ENCODE peak calls at places on chromosome 3, in six cellular contexts. One of them, this sample, is unnamed.

GRCh38 chr3:70053293-70053692 is 53.8 kb downstream of the SAMMSON start:
- DNase-seq in stomach: no peak
- DNase-seq in HepG2: no peak
- DNase-seq in spleen: no peak
- DNase-seq in H1: no peak
- DNase-seq in transverse colon: no peak
- DNase-seq in this sample: no peak

GRCh38 chr3:159001711-159002110 is 199.9 kb downstream of the MFSD1 start:
- DNase-seq in spleen: no peak
- DNase-seq in stomach: no peak
- DNase-seq in H1: no peak
- DNase-seq in transverse colon: no peak
- DNase-seq in HepG2: no peak
- DNase-seq in this sample: no peak

GRCh38 chr3:25396686-25397085 is 31.4 kb upstream of the RARB start:
- DNase-seq in HepG2: no peak
- DNase-seq in spleen: no peak
- DNase-seq in H1: no peak
- DNase-seq in transverse colon: no peak
- DNase-seq in stomach: no peak
- DNase-seq in this sample: no peak

GRCh38 chr3:27885641-27886040 is 163.5 kb upstream of the EOMES start:
- DNase-seq in stomach: no peak
- DNase-seq in spleen: no peak
- DNase-seq in transverse colon: no peak
- DNase-seq in H1: no peak
- DNase-seq in HepG2: no peak
- DNase-seq in this sample: no peak

GRCh38 chr3:197674741-197675567 is 61.8 kb downstream of the RUBCN start:
- DNase-seq in transverse colon: peak; percentile 15
- DNase-seq in stomach: no peak
- DNase-seq in spleen: peak; percentile 80
- DNase-seq in HepG2: no peak
- DNase-seq in H1: no peak
- DNase-seq in this sample: no peak

GRCh38 chr3:57937092-57937491 is 71.1 kb upstream of the FLNB start:
- DNase-seq in H1: peak; percentile 24
- DNase-seq in HepG2: no peak
- DNase-seq in stomach: no peak
- DNase-seq in spleen: no peak
- DNase-seq in transverse colon: no peak
- DNase-seq in this sample: no peak

GRCh38 chr3:51530485-51530884 is 8.0 kb upstream of the RAD54L2 start:
- DNase-seq in spleen: no peak
- DNase-seq in stomach: no peak
- DNase-seq in transverse colon: no peak
- DNase-seq in HepG2: no peak
- DNase-seq in H1: no peak
- DNase-seq in this sample: no peak

GRCh38 chr3:24389108-24390090 is 105.3 kb downstream of the THRB start:
- DNase-seq in H1: no peak
- DNase-seq in spleen: no peak
- DNase-seq in stomach: no peak
- DNase-seq in HepG2: no peak
- DNase-seq in transverse colon: no peak
- DNase-seq in this sample: no peak

GRCh38 chr3:79973482-79973881 is 205.7 kb upstream of the ROBO1 start:
- DNase-seq in HepG2: no peak
- DNase-seq in stomach: no peak
- DNase-seq in H1: no peak
- DNase-seq in spleen: no peak
- DNase-seq in transverse colon: no peak
- DNase-seq in this sample: no peak

GRCh38 chr3:179016979-179017670 is 54.5 kb downstream of the ZMAT3 start:
- DNase-seq in H1: no peak
- DNase-seq in stomach: no peak
- DNase-seq in spleen: no peak
- DNase-seq in transverse colon: no peak
- DNase-seq in HepG2: no peak
- DNase-seq in this sample: no peak

GRCh38 chr3:26099692-26100091 is 309.8 kb downstream of the OXSM start:
- DNase-seq in transverse colon: no peak
- DNase-seq in H1: no peak
- DNase-seq in HepG2: no peak
- DNase-seq in stomach: no peak
- DNase-seq in spleen: no peak
- DNase-seq in this sample: no peak

GRCh38 chr3:127264794-127265514 is 22.9 kb downstream of the PRR20G start:
- DNase-seq in transverse colon: no peak
- DNase-seq in H1: no peak
- DNase-seq in spleen: no peak
- DNase-seq in HepG2: no peak
- DNase-seq in stomach: no peak
- DNase-seq in this sample: no peak

GRCh38 chr3:120498947-120499346 is 48.2 kb upstream of the FSTL1 start:
- DNase-seq in HepG2: no peak
- DNase-seq in stomach: no peak
- DNase-seq in H1: no peak
- DNase-seq in transverse colon: no peak
- DNase-seq in spleen: no peak
- DNase-seq in this sample: no peak

GRCh38 chr3:100992086-100993033 is 861 bp downstream of the ABI3BP start:
- DNase-seq in stomach: no peak
- DNase-seq in spleen: no peak
- DNase-seq in HepG2: no peak
- DNase-seq in transverse colon: peak; percentile 13
- DNase-seq in H1: no peak
- DNase-seq in this sample: peak; percentile 24

GRCh38 chr3:130783629-130784028 is 37.0 kb upstream of the PIK3R4 start:
- DNase-seq in transverse colon: no peak
- DNase-seq in stomach: no peak
- DNase-seq in HepG2: no peak
- DNase-seq in H1: no peak
- DNase-seq in spleen: no peak
- DNase-seq in this sample: no peak

GRCh38 chr3:71504250-71505036 is 79.1 kb downstream of the FOXP1 start:
- DNase-seq in HepG2: no peak
- DNase-seq in H1: no peak
- DNase-seq in transverse colon: no peak
- DNase-seq in spleen: no peak
- DNase-seq in stomach: no peak
- DNase-seq in this sample: peak; percentile 48

GRCh38 chr3:30934208-30934550 is 39.7 kb upstream of the GADL1 start:
- DNase-seq in HepG2: peak; percentile 16
- DNase-seq in stomach: no peak
- DNase-seq in H1: no peak
- DNase-seq in spleen: no peak
- DNase-seq in transverse colon: no peak
- DNase-seq in this sample: no peak

GRCh38 chr3:30473374-30474051 is 132.9 kb upstream of the TGFBR2 start:
- DNase-seq in HepG2: no peak
- DNase-seq in H1: no peak
- DNase-seq in transverse colon: peak; percentile 23
- DNase-seq in spleen: no peak
- DNase-seq in stomach: no peak
- DNase-seq in this sample: no peak

GRCh38 chr3:31157893-31158620 is 263.6 kb upstream of the GADL1 start:
- DNase-seq in spleen: no peak
- DNase-seq in stomach: no peak
- DNase-seq in H1: no peak
- DNase-seq in transverse colon: no peak
- DNase-seq in HepG2: no peak
- DNase-seq in this sample: no peak

GRCh38 chr3:37453393-37454391 is 279.3 kb upstream of the LRRFIP2 start:
- DNase-seq in HepG2: peak; percentile 10
- DNase-seq in H1: peak; percentile 58
- DNase-seq in transverse colon: peak; percentile 40
- DNase-seq in spleen: peak; percentile 84
- DNase-seq in stomach: peak; percentile 41
- DNase-seq in this sample: peak; percentile 70

GRCh38 chr3:18411541-18411940 is 13.6 kb downstream of the SATB1 start:
- DNase-seq in stomach: no peak
- DNase-seq in H1: no peak
- DNase-seq in transverse colon: no peak
- DNase-seq in spleen: no peak
- DNase-seq in HepG2: no peak
- DNase-seq in this sample: no peak

GRCh38 chr3:48897401-48898376 is 993 bp downstream of the SLC25A20 start:
- DNase-seq in stomach: no peak
- DNase-seq in spleen: peak; percentile 80
- DNase-seq in HepG2: peak; percentile 89
- DNase-seq in H1: no peak
- DNase-seq in transverse colon: peak; percentile 26
- DNase-seq in this sample: no peak

GRCh38 chr3:181844227-181844626 is 132.5 kb downstream of the SOX2 start:
- DNase-seq in HepG2: no peak
- DNase-seq in stomach: peak; percentile 51
- DNase-seq in spleen: no peak
- DNase-seq in transverse colon: no peak
- DNase-seq in H1: no peak
- DNase-seq in this sample: no peak

GRCh38 chr3:143727391-143727790 is 120.9 kb downstream of the SLC9A9 start:
- DNase-seq in H1: no peak
- DNase-seq in stomach: no peak
- DNase-seq in spleen: no peak
- DNase-seq in HepG2: no peak
- DNase-seq in transverse colon: no peak
- DNase-seq in this sample: no peak
- TF ChIP-seq CTCF in H1: no peak
- TF ChIP-seq CTCF in stomach: no peak
- TF ChIP-seq CTCF in spleen: no peak
- TF ChIP-seq CTCF in HepG2: no peak
- TF ChIP-seq CTCF in transverse colon: no peak
- TF ChIP-seq CTCF in this sample: no peak

GRCh38 chr3:149657796-149658443 is at the start of gene WWTR1:
- DNase-seq in H1: peak; percentile 88
- DNase-seq in stomach: peak; percentile 88
- DNase-seq in transverse colon: peak; percentile 84
- DNase-seq in HepG2: peak; percentile 93
- DNase-seq in spleen: peak; percentile 89
- DNase-seq in this sample: peak; percentile 93
- TF ChIP-seq POLR2A in H1: peak; percentile 86
- TF ChIP-seq POLR2A in stomach: no peak
- TF ChIP-seq POLR2A in transverse colon: peak; percentile 81
- TF ChIP-seq POLR2A in HepG2: peak; percentile 89
- TF ChIP-seq POLR2A in spleen: peak; percentile 87
- TF ChIP-seq POLR2A in this sample: peak; percentile 96

GRCh38 chr3:129627350-129628168 is 21.1 kb upstream of the PLXND1 start:
- DNase-seq in HepG2: peak; percentile 77
- DNase-seq in transverse colon: peak; percentile 75
- DNase-seq in spleen: peak; percentile 88
- DNase-seq in stomach: peak; percentile 65
- DNase-seq in H1: peak; percentile 80
- DNase-seq in this sample: peak; percentile 86
- TF ChIP-seq POLR2AphosphoS5 in HepG2: peak; percentile 38
- TF ChIP-seq POLR2AphosphoS5 in transverse colon: peak; percentile 19
- TF ChIP-seq POLR2AphosphoS5 in spleen: peak; percentile 9
- TF ChIP-seq POLR2AphosphoS5 in stomach: no peak
- TF ChIP-seq POLR2AphosphoS5 in H1: no peak
- TF ChIP-seq POLR2AphosphoS5 in this sample: peak; percentile 12

GRCh38 chr3:160684368-160684740 is 7.4 kb downstream of the ARL14 start:
- DNase-seq in transverse colon: no peak
- DNase-seq in HepG2: no peak
- DNase-seq in spleen: no peak
- DNase-seq in stomach: no peak
- DNase-seq in H1: no peak
- DNase-seq in this sample: no peak

GRCh38 chr3:160685144-160685766 is 8.3 kb downstream of the ARL14 start:
- DNase-seq in spleen: no peak
- DNase-seq in stomach: no peak
- DNase-seq in transverse colon: no peak
- DNase-seq in H1: no peak
- DNase-seq in HepG2: no peak
- DNase-seq in this sample: no peak

GRCh38 chr3:160691962-160692361 is 15.0 kb downstream of the ARL14 start:
- DNase-seq in HepG2: no peak
- DNase-seq in transverse colon: no peak
- DNase-seq in spleen: no peak
- DNase-seq in H1: no peak
- DNase-seq in stomach: no peak
- DNase-seq in this sample: no peak

GRCh38 chr3:160691151-160691550 is 14.2 kb downstream of the ARL14 start:
- DNase-seq in stomach: no peak
- DNase-seq in spleen: no peak
- DNase-seq in H1: no peak
- DNase-seq in transverse colon: no peak
- DNase-seq in HepG2: no peak
- DNase-seq in this sample: no peak

DNA sequence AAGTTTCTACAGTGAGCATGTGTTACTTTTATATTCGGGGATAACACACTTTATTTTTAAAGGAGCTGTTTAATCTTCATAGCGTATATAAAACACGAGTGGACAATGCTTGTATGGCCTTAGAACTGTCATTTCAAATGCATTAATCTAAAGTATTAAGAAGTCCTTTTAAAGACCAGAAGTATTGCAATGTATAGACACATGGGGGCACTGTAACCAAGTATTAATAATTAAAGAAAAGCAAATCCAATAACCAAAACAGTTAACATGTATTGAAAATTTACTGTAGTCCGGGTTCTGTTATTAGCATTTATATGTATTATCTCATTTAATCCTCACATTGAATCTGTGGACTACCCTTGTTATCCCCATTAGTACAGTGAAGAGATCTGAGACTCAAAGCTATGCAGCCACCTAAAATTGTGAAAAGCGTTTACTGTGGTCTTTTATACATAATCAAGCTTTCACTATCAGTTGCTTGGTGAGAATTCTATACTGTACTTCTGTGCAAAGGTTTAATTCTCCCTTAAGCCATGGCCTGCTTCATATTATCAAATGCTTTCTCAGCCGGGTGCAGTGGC is 10.1 kb downstream of the ARL14 start:
- DNase-seq in stomach: no peak
- DNase-seq in transverse colon: no peak
- DNase-seq in HepG2: peak; percentile 6
- DNase-seq in spleen: no peak
- DNase-seq in H1: no peak
- DNase-seq in this sample: no peak
- TF ChIP-seq CTCF in stomach: no peak
- TF ChIP-seq CTCF in transverse colon: no peak
- TF ChIP-seq CTCF in HepG2: peak; percentile 9
- TF ChIP-seq CTCF in spleen: peak; percentile 7
- TF ChIP-seq CTCF in H1: peak; percentile 5
- TF ChIP-seq CTCF in this sample: peak; percentile 22

This sample was measured in upper lobe of left lung.